ENCODE peak calls at places on chromosomes 13 and 19, in four cellular contexts. N, R, V and X are unnamed samples.

GRCh38 chr13:29260684-29261083 is 334.8 kb downstream of the SLC7A1 start:
- DNase-seq in N (no peak), R (no peak), V (no peak), X (no peak)

GRCh38 chr19:1315470-1316166 is 29.9 kb downstream of the EFNA2 start:
- DNase-seq in N (no peak), R (peak), V (no peak), X (peak)

GRCh38 chr19:39407644-39408391 is 1.2 kb downstream of the ZFP36 start:
- DNase-seq in N (no peak), R (peak), V (no peak), X (no peak)

GRCh38 chr13:22017226-22017625 is 346.4 kb downstream of the FGF9 start:
- DNase-seq in N (peak), R (no peak), V (no peak), X (no peak)

GRCh38 chr13:30406779-30407416 is 15.4 kb upstream of the UBE2L5 start:
- DNase-seq in N (no peak), R (no peak), V (no peak), X (no peak)

GRCh38 chr19:55703790-55704215 is 28.8 kb downstream of the EPN1 start:
- DNase-seq in N (no peak), R (peak), V (no peak), X (peak)

GRCh38 chr19:8206147-8207087 is 2.8 kb upstream of the CERS4 start:
- DNase-seq in N (no peak), R (no peak), V (no peak), X (no peak)

GRCh38 chr19:11324079-11324661 is 15.3 kb downstream of the RAB3D start:
- DNase-seq in N (peak), R (peak), V (peak), X (peak)

GRCh38 chr19:18519962-18520847 is 1.7 kb downstream of the ELL start:
- DNase-seq in N (no peak), R (peak), V (peak), X (peak)

GRCh38 chr19:32224371-32225244 is 120.8 kb upstream of the ZNF507 start:
- DNase-seq in N (no peak), R (peak), V (peak), X (peak)

GRCh38 chr13:51874651-51875050 is 12.9 kb downstream of the CCDC70 start:
- DNase-seq in N (no peak), R (no peak), V (no peak), X (no peak)

GRCh38 chr19:2337329-2337707 is 8.8 kb downstream of the SPPL2B start:
- DNase-seq in N (no peak), R (no peak), V (peak), X (peak)

GRCh38 chr13:20045946-20046548 is 87.5 kb downstream of the ZMYM2 start:
- DNase-seq in N (no peak), R (no peak), V (no peak), X (no peak)

GRCh38 chr19:1860133-1860775 is 3.1 kb downstream of the KLF16 start:
- DNase-seq in N (no peak), R (peak), V (peak), X (peak)

GRCh38 chr13:33310245-33311038 is 24.9 kb upstream of the STARD13 start:
- DNase-seq in N (no peak), R (no peak), V (no peak), X (no peak)

GRCh38 chr19:45782820-45783785 is 813 bp upstream of the DMPK start:
- DNase-seq in N (no peak), R (no peak), V (no peak), X (no peak)

GRCh38 chr19:6683971-6684370 is 14.0 kb upstream of the TNFSF14 start:
- DNase-seq in N (no peak), R (no peak), V (no peak), X (no peak)

GRCh38 chr13:94416454-94417080 is 62.9 kb downstream of the DCT start:
- DNase-seq in N (no peak), R (peak), V (peak), X (peak)

GRCh38 chr19:57887195-57887941 is 1.5 kb downstream of the ZNF814 start:
- DNase-seq in N (no peak), R (no peak), V (no peak), X (no peak)

GRCh38 chr19:46494115-46494935 is 1.3 kb downstream of the PNMA8B start:
- DNase-seq in N (no peak), R (no peak), V (no peak), X (no peak)

GRCh38 chr19:1683869-1684572 is 31.6 kb upstream of the TCF3 start:
- DNase-seq in N (no peak), R (no peak), V (no peak), X (no peak)

GRCh38 chr19:19488041-19488874 is 27.1 kb downstream of the TSSK6 start:
- DNase-seq in N (no peak), R (peak), V (no peak), X (no peak)

GRCh38 chr19:35856546-35857149 is at the start of gene KIRREL2:
- DNase-seq in N (no peak), R (no peak), V (no peak), X (no peak)

GRCh38 chr13:51797664-51798488 is 6.1 kb downstream of the DHRS12 start:
- DNase-seq in N (no peak), R (peak), V (peak), X (peak)

DNA sequence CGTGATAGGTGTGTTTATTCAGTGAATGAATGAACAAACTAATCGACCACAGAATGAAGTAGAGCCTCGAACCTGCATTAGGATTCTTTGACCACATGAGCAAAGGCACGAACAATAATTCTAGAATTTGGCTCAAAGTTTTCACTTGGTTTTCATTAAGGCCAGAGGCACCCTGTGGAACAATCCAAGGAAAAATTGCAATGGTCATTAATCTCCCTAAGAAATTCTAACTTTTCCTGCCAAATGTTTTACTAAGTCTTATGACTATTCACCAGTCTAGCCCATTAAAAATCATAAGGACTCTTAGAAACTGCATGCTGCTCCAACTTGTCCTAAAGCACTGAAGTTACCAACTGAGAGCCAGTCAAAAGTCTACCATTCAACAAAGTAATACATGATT is 271.7 kb downstream of the EFNB2 start:
- DNase-seq in N (no peak), R (no peak), V (no peak), X (no peak)
- TF ChIP-seq TARDBP in N (no peak), R (no peak), V (no peak), X (no peak)

GRCh38 chr19:41958367-41959055 is 610 bp downstream of the RABAC1 start:
- DNase-seq in N (no peak), R (peak), V (peak), X (peak)

GRCh38 chr19:41955521-41955920 is 3.6 kb downstream of the RABAC1 start:
- DNase-seq in N (no peak), R (peak), V (no peak), X (no peak)

GRCh38 chr19:41957838-41958366 is 1.2 kb downstream of the RABAC1 start:
- DNase-seq in N (no peak), R (peak), V (peak), X (peak)

GRCh38 chr19:41957161-41957837 is 1.8 kb downstream of the RABAC1 start:
- DNase-seq in N (no peak), R (no peak), V (no peak), X (no peak)

DNA sequence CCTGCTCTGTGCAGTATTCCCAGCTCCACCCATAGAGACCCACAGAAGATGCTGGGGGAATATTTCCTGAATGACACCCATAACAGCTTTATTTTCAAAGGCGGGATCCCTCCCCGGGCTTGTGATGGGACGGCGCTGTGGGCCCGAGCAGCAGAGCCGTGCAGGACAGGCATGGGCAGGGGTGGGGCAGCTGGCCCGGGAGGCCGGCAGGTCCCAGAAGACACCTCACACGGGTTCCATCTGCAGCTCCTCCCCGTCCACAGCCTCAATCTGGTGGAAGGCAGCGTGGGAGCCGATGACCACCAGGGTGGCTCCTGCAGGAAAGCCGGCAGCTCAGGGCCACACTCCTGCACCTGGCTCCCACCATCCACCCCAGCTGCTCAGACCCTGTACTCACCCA is 2.5 kb downstream of the RABAC1 start:
- DNase-seq in N (no peak), R (no peak), V (no peak), X (no peak)
- TF ChIP-seq SP1 in N (no peak), R (no peak), V (no peak), X (no peak)

GRCh38 chr19:13996928-13997636 is 9.0 kb downstream of the RFX1 start:
- DNase-seq in N (no peak), R (no peak), V (no peak), X (no peak)

GRCh38 chr19:13992025-13992424 is 14.1 kb downstream of the RFX1 start:
- DNase-seq in N (no peak), R (no peak), V (no peak), X (no peak)

GRCh38 chr19:13995878-13996765 is 10.0 kb downstream of the RFX1 start:
- DNase-seq in N (no peak), R (no peak), V (no peak), X (no peak)

GRCh38 chr19:13995017-13995728 is 10.9 kb downstream of the RFX1 start:
- DNase-seq in N (no peak), R (no peak), V (no peak), X (no peak)

DNA sequence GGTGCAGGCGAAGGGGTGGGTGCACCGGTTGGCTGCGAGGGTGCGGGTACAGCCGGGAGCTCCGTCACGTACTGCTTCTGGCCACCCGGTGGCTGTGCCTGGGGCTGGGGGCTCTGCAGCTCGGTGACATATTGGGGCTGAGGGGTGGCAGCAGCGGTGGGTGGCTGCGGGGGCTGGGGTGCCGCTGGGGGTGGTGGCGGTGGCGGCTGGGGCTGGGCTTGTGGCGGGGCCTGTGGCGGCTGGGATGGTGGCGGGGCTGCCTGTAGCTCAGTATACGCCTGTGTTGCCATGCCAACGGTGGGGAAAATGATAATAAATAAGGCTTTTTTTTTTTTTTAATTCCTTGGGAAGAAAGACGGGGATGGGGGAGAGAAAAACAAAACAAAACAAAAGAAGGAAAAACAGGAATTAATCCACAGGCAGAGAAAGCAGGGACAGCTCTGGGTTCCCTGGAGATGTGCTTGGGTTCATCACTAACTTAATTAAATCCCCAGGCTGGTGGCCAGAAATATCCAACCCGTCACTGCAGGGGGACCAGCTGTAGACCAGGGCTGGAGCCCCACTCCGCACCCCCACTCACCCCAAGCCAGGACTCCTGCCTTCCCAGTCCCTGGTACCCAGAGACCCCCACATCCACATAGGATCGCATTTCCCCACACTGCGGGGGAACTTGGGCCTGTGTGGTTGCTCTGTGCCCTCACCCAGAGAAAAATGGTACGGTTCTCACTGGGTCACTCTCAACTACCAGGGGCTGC is 12.4 kb downstream of the RFX1 start:
- DNase-seq in N (no peak), R (no peak), V (no peak), X (no peak)
- TF ChIP-seq BHLHE40 in N (no peak), R (no peak), V (no peak), X (no peak)

DNA sequence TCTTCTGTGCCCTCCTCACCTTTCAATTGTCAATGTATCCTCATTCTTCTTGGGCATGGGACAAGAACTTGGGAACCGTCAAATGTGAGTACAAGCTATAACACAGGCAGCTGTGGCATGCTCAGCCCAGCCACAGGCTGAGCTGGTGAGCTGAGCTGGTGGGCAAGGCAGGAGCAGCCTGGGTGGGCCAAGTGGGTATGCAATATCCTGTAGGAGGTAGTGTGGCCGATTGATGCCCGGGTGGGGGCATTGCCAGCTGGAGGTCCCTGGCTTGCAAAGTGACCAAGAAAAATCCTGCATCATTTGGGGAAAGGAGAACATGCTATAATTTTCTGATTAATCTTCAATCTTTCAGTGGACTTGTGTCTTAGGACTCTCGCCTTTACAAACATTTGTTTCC is 507.2 kb upstream of the SLC10A2 start:
- DNase-seq in N (no peak), R (no peak), V (no peak), X (no peak)
- TF ChIP-seq TARDBP in N (no peak), R (no peak), V (no peak), X (no peak)

GRCh38 chr13:77565635-77566034 is 30.1 kb downstream of the SCEL start:
- DNase-seq in N (no peak), R (peak), V (peak), X (peak)

GRCh38 chr13:77563110-77563509 is 27.6 kb downstream of the SCEL start:
- DNase-seq in N (no peak), R (no peak), V (peak), X (no peak)
- TF ChIP-seq SP1 in N (no peak), R (no peak), V (no peak), X (no peak)

DNA sequence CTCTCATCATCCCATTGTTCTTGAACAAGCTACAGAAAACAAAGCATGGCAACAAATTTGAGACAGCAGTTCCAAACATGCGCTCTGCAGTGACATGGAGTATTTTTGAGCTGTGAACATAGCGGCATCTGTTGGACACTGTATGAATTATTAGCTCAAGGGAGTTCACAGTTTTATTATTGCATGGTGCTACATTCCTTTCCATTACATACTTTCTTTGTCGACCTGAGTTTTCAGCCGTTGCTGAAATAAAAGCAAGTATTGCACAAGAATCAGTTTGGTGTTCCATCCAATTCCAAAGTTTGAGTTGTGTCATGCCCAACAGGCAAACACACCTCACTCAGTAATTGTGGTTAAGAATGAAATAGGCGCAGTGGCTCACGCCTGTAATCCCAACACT is 30.1 kb upstream of the METTL21C start:
- DNase-seq in N (no peak), R (peak), V (peak), X (peak)
- TF ChIP-seq BHLHE40 in N (no peak), R (no peak), V (no peak), X (no peak)

DNA sequence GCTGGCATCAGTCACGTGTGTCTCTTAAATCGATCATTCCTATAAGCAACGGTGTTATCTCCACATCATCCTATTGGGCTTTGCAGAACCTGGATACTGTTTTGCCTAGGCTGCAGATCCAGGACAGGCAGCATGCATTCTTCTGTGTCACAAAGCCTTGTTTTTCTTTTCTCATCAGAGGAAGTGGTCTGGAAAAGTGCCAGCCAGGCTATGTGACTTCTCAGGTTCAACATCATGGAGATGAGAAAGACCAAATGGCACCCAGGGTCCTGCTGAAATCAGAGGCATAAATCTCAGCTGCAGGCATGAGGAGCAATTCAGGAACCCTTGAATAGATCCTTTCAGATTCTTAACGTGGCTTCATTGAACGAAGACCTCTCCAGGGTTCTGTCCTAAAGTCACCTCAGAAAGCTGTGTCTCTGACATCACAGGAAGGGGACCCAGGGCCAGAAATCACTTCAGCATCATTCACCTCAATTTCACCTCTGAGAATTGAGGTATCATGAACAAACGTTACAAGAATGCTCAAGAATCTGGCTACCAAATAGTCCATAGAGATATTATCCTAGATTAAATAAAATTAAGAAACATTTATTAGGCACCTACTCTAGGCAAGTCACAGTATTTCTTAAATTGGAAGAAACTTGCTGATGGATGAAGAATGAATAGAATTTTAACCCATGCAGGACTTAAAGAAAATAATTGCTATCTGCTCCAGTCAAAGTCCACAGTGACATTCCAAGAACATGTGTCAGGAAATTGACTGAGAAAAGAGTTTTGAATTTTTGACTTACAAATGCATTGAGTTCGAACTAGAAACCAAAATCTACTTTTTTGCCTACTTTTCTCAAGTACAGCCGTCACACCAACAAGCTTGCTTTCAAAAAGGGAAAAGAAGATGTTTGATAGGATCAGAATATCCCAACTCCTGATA is 124.1 kb downstream of the COG6 start:
- DNase-seq in N (no peak), R (no peak), V (no peak), X (no peak)
- TF ChIP-seq TARDBP in N (no peak), R (no peak), V (no peak), X (no peak)